ENCODE peak calls at places on chromosomes 5 and 9, in four cellular contexts. One of them, this sample, is unnamed.
A peak's percentile ranks its signal among the peaks of the same experiment; 100 is the strongest.

GRCh38 chr9:94904806-94905205 is 178.3 kb downstream of the AOPEP start:
- DNase-seq in GOT3: no peak
- DNase-seq in activated T-helper 1 cell treated with anti-CD3 and anti-CD28 coated beads, Interleukin-2, amount 50 U/mL, for 16 hours: no peak
- DNase-seq in NCI-H1092 treated with DMSO at 0.1 percent for 48 hours: no peak
- DNase-seq in this sample: no peak

GRCh38 chr9:114805670-114806551 is at the start of gene TNFSF15:
- DNase-seq in GOT3: no peak
- DNase-seq in activated T-helper 1 cell treated with anti-CD3 and anti-CD28 coated beads, Interleukin-2, amount 50 U/mL, for 16 hours: no peak
- DNase-seq in NCI-H1092 treated with DMSO at 0.1 percent for 48 hours: peak; percentile 52
- DNase-seq in this sample: peak; percentile 24

GRCh38 chr9:96423322-96423984 is 5.3 kb upstream of the ZNF367 start:
- DNase-seq in GOT3: no peak
- DNase-seq in activated T-helper 1 cell treated with anti-CD3 and anti-CD28 coated beads, Interleukin-2, amount 50 U/mL, for 16 hours: no peak
- DNase-seq in NCI-H1092 treated with DMSO at 0.1 percent for 48 hours: no peak
- DNase-seq in this sample: no peak

GRCh38 chr9:84500218-84500617 is 159.7 kb upstream of the SLC28A3 start:
- DNase-seq in GOT3: no peak
- DNase-seq in activated T-helper 1 cell treated with anti-CD3 and anti-CD28 coated beads, Interleukin-2, amount 50 U/mL, for 16 hours: no peak
- DNase-seq in NCI-H1092 treated with DMSO at 0.1 percent for 48 hours: no peak
- DNase-seq in this sample: no peak

GRCh38 chr5:170467000-170467707 is 36.7 kb upstream of the KCNIP1 start:
- DNase-seq in GOT3: no peak
- DNase-seq in activated T-helper 1 cell treated with anti-CD3 and anti-CD28 coated beads, Interleukin-2, amount 50 U/mL, for 16 hours: no peak
- DNase-seq in NCI-H1092 treated with DMSO at 0.1 percent for 48 hours: no peak
- DNase-seq in this sample: no peak

GRCh38 chr5:162323471-162323870 is 255.9 kb downstream of the GABRG2 start:
- DNase-seq in GOT3: no peak
- DNase-seq in activated T-helper 1 cell treated with anti-CD3 and anti-CD28 coated beads, Interleukin-2, amount 50 U/mL, for 16 hours: no peak
- DNase-seq in NCI-H1092 treated with DMSO at 0.1 percent for 48 hours: no peak
- DNase-seq in this sample: no peak

GRCh38 chr5:124906339-124907097 is 160.1 kb upstream of the ZNF608 start:
- DNase-seq in GOT3: no peak
- DNase-seq in activated T-helper 1 cell treated with anti-CD3 and anti-CD28 coated beads, Interleukin-2, amount 50 U/mL, for 16 hours: no peak
- DNase-seq in NCI-H1092 treated with DMSO at 0.1 percent for 48 hours: peak; percentile 60
- DNase-seq in this sample: peak; percentile 67

GRCh38 chr5:66080664-66081063 is 63.4 kb upstream of the SREK1 start:
- DNase-seq in GOT3: no peak
- DNase-seq in activated T-helper 1 cell treated with anti-CD3 and anti-CD28 coated beads, Interleukin-2, amount 50 U/mL, for 16 hours: no peak
- DNase-seq in NCI-H1092 treated with DMSO at 0.1 percent for 48 hours: no peak
- DNase-seq in this sample: no peak

GRCh38 chr9:37575511-37575914 is 667 bp downstream of the FBXO10 start:
- DNase-seq in GOT3: no peak
- DNase-seq in activated T-helper 1 cell treated with anti-CD3 and anti-CD28 coated beads, Interleukin-2, amount 50 U/mL, for 16 hours: no peak
- DNase-seq in NCI-H1092 treated with DMSO at 0.1 percent for 48 hours: no peak
- DNase-seq in this sample: no peak

GRCh38 chr9:128936171-128936865 is 11.1 kb downstream of the DOLK start:
- DNase-seq in GOT3: no peak
- DNase-seq in activated T-helper 1 cell treated with anti-CD3 and anti-CD28 coated beads, Interleukin-2, amount 50 U/mL, for 16 hours: no peak
- DNase-seq in NCI-H1092 treated with DMSO at 0.1 percent for 48 hours: no peak
- DNase-seq in this sample: no peak

GRCh38 chr9:99054581-99054980 is 50.3 kb upstream of the TGFBR1 start:
- DNase-seq in GOT3: no peak
- DNase-seq in activated T-helper 1 cell treated with anti-CD3 and anti-CD28 coated beads, Interleukin-2, amount 50 U/mL, for 16 hours: no peak
- DNase-seq in NCI-H1092 treated with DMSO at 0.1 percent for 48 hours: no peak
- DNase-seq in this sample: no peak

GRCh38 chr5:169728-170094 is 21.6 kb upstream of the LRRC14B start:
- DNase-seq in GOT3: no peak
- DNase-seq in activated T-helper 1 cell treated with anti-CD3 and anti-CD28 coated beads, Interleukin-2, amount 50 U/mL, for 16 hours: no peak
- DNase-seq in NCI-H1092 treated with DMSO at 0.1 percent for 48 hours: no peak
- DNase-seq in this sample: no peak

GRCh38 chr5:143143973-143144372 is 259.5 kb downstream of the NR3C1 start:
- DNase-seq in GOT3: no peak
- DNase-seq in activated T-helper 1 cell treated with anti-CD3 and anti-CD28 coated beads, Interleukin-2, amount 50 U/mL, for 16 hours: no peak
- DNase-seq in NCI-H1092 treated with DMSO at 0.1 percent for 48 hours: no peak
- DNase-seq in this sample: no peak

GRCh38 chr5:177457239-177458121 is 10.9 kb downstream of the PRR7 start:
- DNase-seq in GOT3: peak; percentile 39
- DNase-seq in activated T-helper 1 cell treated with anti-CD3 and anti-CD28 coated beads, Interleukin-2, amount 50 U/mL, for 16 hours: no peak
- DNase-seq in NCI-H1092 treated with DMSO at 0.1 percent for 48 hours: peak; percentile 66
- DNase-seq in this sample: peak; percentile 97

GRCh38 chr5:143106175-143106574 is 297.3 kb downstream of the NR3C1 start:
- DNase-seq in GOT3: no peak
- DNase-seq in activated T-helper 1 cell treated with anti-CD3 and anti-CD28 coated beads, Interleukin-2, amount 50 U/mL, for 16 hours: no peak
- DNase-seq in NCI-H1092 treated with DMSO at 0.1 percent for 48 hours: peak; percentile 39
- DNase-seq in this sample: peak; percentile 52

GRCh38 chr5:125894383-125894782 is 528.8 kb upstream of the GRAMD2B start:
- DNase-seq in GOT3: no peak
- DNase-seq in activated T-helper 1 cell treated with anti-CD3 and anti-CD28 coated beads, Interleukin-2, amount 50 U/mL, for 16 hours: no peak
- DNase-seq in NCI-H1092 treated with DMSO at 0.1 percent for 48 hours: no peak
- DNase-seq in this sample: no peak

GRCh38 chr5:96601811-96602244 is 60.3 kb upstream of the CAST start:
- DNase-seq in GOT3: no peak
- DNase-seq in activated T-helper 1 cell treated with anti-CD3 and anti-CD28 coated beads, Interleukin-2, amount 50 U/mL, for 16 hours: no peak
- DNase-seq in NCI-H1092 treated with DMSO at 0.1 percent for 48 hours: peak; percentile 74
- DNase-seq in this sample: peak; percentile 64

GRCh38 chr5:67063791-67064190 is 132.8 kb downstream of the CD180 start:
- DNase-seq in GOT3: no peak
- DNase-seq in activated T-helper 1 cell treated with anti-CD3 and anti-CD28 coated beads, Interleukin-2, amount 50 U/mL, for 16 hours: no peak
- DNase-seq in NCI-H1092 treated with DMSO at 0.1 percent for 48 hours: no peak
- DNase-seq in this sample: no peak

GRCh38 chr5:15132816-15133405 is 261.3 kb upstream of the ANKH start:
- DNase-seq in GOT3: no peak
- DNase-seq in activated T-helper 1 cell treated with anti-CD3 and anti-CD28 coated beads, Interleukin-2, amount 50 U/mL, for 16 hours: no peak
- DNase-seq in NCI-H1092 treated with DMSO at 0.1 percent for 48 hours: no peak
- DNase-seq in this sample: no peak

GRCh38 chr5:52987711-52988329 is 1.3 kb upstream of the ITGA2 start:
- DNase-seq in GOT3: no peak
- DNase-seq in activated T-helper 1 cell treated with anti-CD3 and anti-CD28 coated beads, Interleukin-2, amount 50 U/mL, for 16 hours: no peak
- DNase-seq in NCI-H1092 treated with DMSO at 0.1 percent for 48 hours: no peak
- DNase-seq in this sample: no peak

GRCh38 chr9:94799578-94800264 is 73.2 kb downstream of the AOPEP start:
- DNase-seq in GOT3: no peak
- DNase-seq in activated T-helper 1 cell treated with anti-CD3 and anti-CD28 coated beads, Interleukin-2, amount 50 U/mL, for 16 hours: no peak
- DNase-seq in NCI-H1092 treated with DMSO at 0.1 percent for 48 hours: no peak
- DNase-seq in this sample: no peak

GRCh38 chr5:54832066-54832465 is 153.3 kb downstream of the ESM1 start:
- DNase-seq in GOT3: no peak
- DNase-seq in activated T-helper 1 cell treated with anti-CD3 and anti-CD28 coated beads, Interleukin-2, amount 50 U/mL, for 16 hours: no peak
- DNase-seq in NCI-H1092 treated with DMSO at 0.1 percent for 48 hours: no peak
- DNase-seq in this sample: no peak